ENCODE peak calls at places on chromosome 13, in seven cellular contexts. N is neuronal stem cell, Z is H9, A is HCT116, W is IMR-90, G is MM.1S, P is K562. H is an unnamed sample.

GRCh38 chr13:75670496-75670895 is 34.4 kb downstream of the LMO7 start:
- DNase-seq in N (no peak), Z (no peak), A (no peak), W (peak), G (no peak), P (no peak), H (no peak)

GRCh38 chr13:102914629-102914935 is 68.8 kb downstream of the ERCC5 start:
- DNase-seq in N (no peak), Z (no peak), A (no peak), W (no peak), G (no peak), P (no peak), H (no peak)

GRCh38 chr13:42258747-42259146 is 13.2 kb upstream of the AKAP11 start:
- DNase-seq in N (no peak), Z (peak), A (no peak), W (no peak), G (no peak), P (peak), H (no peak)

GRCh38 chr13:90414691-90415596 is 932.5 kb upstream of the MIR17HG start:
- DNase-seq in N (no peak), Z (no peak), A (peak), W (peak), G (no peak), P (no peak), H (no peak)

GRCh38 chr13:73859841-73860240 is 274.4 kb downstream of the KLF12 start:
- DNase-seq in N (no peak), Z (no peak), A (no peak), W (no peak), G (no peak), P (no peak), H (peak)

GRCh38 chr13:56352356-56352755 is 788.4 kb upstream of the PRR20A start:
- DNase-seq in N (no peak), Z (no peak), A (no peak), W (no peak), G (no peak), P (no peak), H (no peak)

GRCh38 chr13:25170554-25171107 is 1.5 kb downstream of the AMER2 start:
- DNase-seq in N (no peak), Z (no peak), A (no peak), W (no peak), G (no peak), P (no peak), H (no peak)

GRCh38 chr13:54185785-54186184 is 1157.2 kb downstream of the OLFM4 start:
- DNase-seq in N (peak), Z (peak), A (no peak), W (no peak), G (no peak), P (no peak), H (peak)

GRCh38 chr13:113123226-113124150 is 889 bp downstream of the F10 start:
- DNase-seq in N (no peak), Z (peak), A (no peak), W (no peak), G (no peak), P (peak), H (peak)

GRCh38 chr13:30735025-30735967 is at the start of gene ALOX5AP:
- DNase-seq in N (no peak), Z (no peak), A (no peak), W (no peak), G (peak), P (no peak), H (peak)

GRCh38 chr13:112747256-112747655 is 57.4 kb downstream of the ATP11A start:
- DNase-seq in N (no peak), Z (no peak), A (no peak), W (no peak), G (no peak), P (no peak), H (no peak)

GRCh38 chr13:42883142-42883541 is 101.8 kb downstream of the FAM216B start:
- DNase-seq in N (no peak), Z (no peak), A (no peak), W (no peak), G (no peak), P (no peak), H (no peak)

GRCh38 chr13:50158385-50159165 is 143.3 kb downstream of the KCNRG start:
- DNase-seq in N (no peak), Z (no peak), A (no peak), W (no peak), G (no peak), P (no peak), H (no peak)

GRCh38 chr13:32022292-32022691 is 9.3 kb upstream of the FRY start:
- DNase-seq in N (no peak), Z (no peak), A (no peak), W (no peak), G (no peak), P (no peak), H (no peak)

GRCh38 chr13:31964168-31964567 is 67.4 kb upstream of the FRY start:
- DNase-seq in N (no peak), Z (no peak), A (no peak), W (no peak), G (no peak), P (no peak), H (no peak)

GRCh38 chr13:29886446-29886845 is 36.0 kb upstream of the UBL3 start:
- DNase-seq in N (no peak), Z (no peak), A (no peak), W (no peak), G (no peak), P (no peak), H (no peak)

GRCh38 chr13:80338781-80339577 is 1.9 kb downstream of the SPRY2 start:
- DNase-seq in N (peak), Z (peak), A (no peak), W (peak), G (no peak), P (peak), H (no peak)

GRCh38 chr13:24063281-24063851 is 97.2 kb upstream of the SPATA13 start:
- DNase-seq in N (no peak), Z (no peak), A (no peak), W (no peak), G (no peak), P (no peak), H (no peak)

GRCh38 chr13:72782717-72783116 is 784 bp downstream of the PIBF1 start:
- DNase-seq in N (no peak), Z (no peak), A (no peak), W (peak), G (no peak), P (no peak), H (peak)

GRCh38 chr13:59743195-59743594 is 420.5 kb downstream of the DIAPH3 start:
- DNase-seq in N (no peak), Z (no peak), A (no peak), W (peak), G (no peak), P (no peak), H (no peak)

GRCh38 chr13:73765651-73766384 is 368.4 kb downstream of the KLF12 start:
- DNase-seq in N (peak), Z (peak), A (no peak), W (peak), G (no peak), P (no peak), H (no peak)

GRCh38 chr13:61777281-61777680 is 361.6 kb upstream of the PCDH20 start:
- DNase-seq in N (no peak), Z (no peak), A (no peak), W (no peak), G (no peak), P (no peak), H (no peak)

GRCh38 chr13:102286326-102286725 is 115.5 kb downstream of the FGF14 start:
- DNase-seq in N (no peak), Z (no peak), A (no peak), W (peak), G (no peak), P (no peak), H (no peak)

GRCh38 chr13:94967183-94968039 is 255.1 kb upstream of the SOX21 start:
- DNase-seq in N (peak), Z (peak), A (no peak), W (no peak), G (peak), P (no peak), H (no peak)

GRCh38 chr13:94966380-94966779 is 254.0 kb upstream of the SOX21 start:
- DNase-seq in N (no peak), Z (no peak), A (no peak), W (no peak), G (no peak), P (no peak), H (no peak)

GRCh38 chr13:94972262-94972661 is 259.9 kb upstream of the SOX21 start:
- DNase-seq in N (no peak), Z (no peak), A (no peak), W (no peak), G (no peak), P (no peak), H (no peak)

GRCh38 chr13:94968040-94968756 is 255.9 kb upstream of the SOX21 start:
- DNase-seq in N (peak), Z (peak), A (no peak), W (no peak), G (no peak), P (no peak), H (no peak)

DNA sequence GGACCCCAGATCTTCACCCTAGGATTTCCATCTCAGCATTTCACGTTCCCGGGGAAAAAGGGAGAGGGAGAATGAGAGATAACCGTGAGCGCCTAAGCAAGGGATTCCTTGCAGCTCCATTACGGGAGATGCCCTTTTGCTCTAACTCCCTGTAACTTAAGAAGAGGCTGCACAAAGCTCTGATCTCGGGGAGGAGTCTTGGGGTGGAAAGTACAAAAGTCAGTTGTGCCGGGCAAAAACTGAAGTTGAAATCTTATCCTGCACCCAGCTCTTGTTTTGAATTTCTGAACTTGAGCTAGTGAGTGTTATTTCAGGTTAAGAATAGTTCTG is 256.4 kb upstream of the SOX21 start:
- DNase-seq in N (peak), Z (no peak), A (no peak), W (no peak), G (no peak), P (no peak), H (no peak)
- H2AFZ ChIP-seq in N (peak), Z (peak), A (no peak), W (peak), G (no peak), P (no peak), H (no peak)

GRCh38 chr13:98743377-98743776 is 9.1 kb downstream of the SLC15A1 start:
- DNase-seq in N (no peak), Z (no peak), A (no peak), W (no peak), G (no peak), P (no peak), H (no peak)
- H3K9ac ChIP-seq in N (no peak), Z (no peak), A (no peak), W (no peak), G (no peak), P (no peak), H (no peak)

GRCh38 chr13:20349564-20350379 is 117.7 kb upstream of the GJB6 start:
- DNase-seq in N (no peak), Z (no peak), A (no peak), W (no peak), G (no peak), P (no peak), H (peak)

GRCh38 chr13:20353973-20354372 is 121.9 kb upstream of the GJB6 start:
- DNase-seq in N (no peak), Z (no peak), A (no peak), W (peak), G (no peak), P (no peak), H (peak)

GRCh38 chr13:20350819-20351218 is 118.7 kb upstream of the GJB6 start:
- DNase-seq in N (no peak), Z (no peak), A (no peak), W (no peak), G (no peak), P (no peak), H (peak)

GRCh38 chr13:20350380-20350763 is 118.3 kb upstream of the GJB6 start:
- DNase-seq in N (no peak), Z (no peak), A (no peak), W (no peak), G (no peak), P (no peak), H (no peak)

DNA sequence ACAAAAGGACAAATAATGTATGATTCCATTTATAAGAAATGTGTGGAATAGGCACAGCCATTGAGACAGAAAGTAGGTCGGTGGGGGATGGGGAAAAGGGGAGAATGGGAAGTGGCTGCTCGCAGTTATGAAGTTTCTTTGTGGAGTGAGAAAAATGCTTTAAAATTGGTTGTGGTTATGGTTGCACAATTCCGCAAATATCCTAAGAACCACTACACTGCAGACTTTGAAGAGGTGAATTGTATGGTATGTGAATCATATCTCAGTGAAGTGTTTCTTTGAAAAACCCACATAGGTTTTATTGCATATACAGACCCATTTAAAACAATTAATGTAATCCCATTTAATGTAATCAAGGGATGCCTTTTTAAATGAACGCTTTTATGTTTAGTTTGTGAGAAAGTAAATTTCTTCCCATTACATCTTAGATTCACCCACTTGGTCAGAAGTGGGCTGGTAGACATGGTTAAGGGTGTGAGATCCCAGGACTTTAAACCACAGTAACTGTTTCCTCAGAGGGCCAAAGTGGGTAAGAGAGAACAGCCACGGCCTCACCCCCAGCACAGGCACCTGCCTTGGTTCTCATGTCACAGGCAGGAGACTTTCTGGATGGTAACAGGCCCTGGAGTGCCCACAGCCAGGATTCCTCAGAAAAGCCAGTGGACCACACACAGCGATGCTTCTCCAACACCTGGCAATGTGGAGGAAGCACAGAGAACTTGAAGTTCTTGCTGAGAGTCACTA is 119.3 kb upstream of the GJB6 start:
- DNase-seq in N (no peak), Z (no peak), A (no peak), W (peak), G (no peak), P (no peak), H (peak)
- H2AFZ ChIP-seq in N (no peak), Z (no peak), A (no peak), W (no peak), G (no peak), P (no peak), H (no peak)

GRCh38 chr13:45333251-45333972 is 7.6 kb downstream of the TPT1 start:
- DNase-seq in N (no peak), Z (no peak), A (no peak), W (no peak), G (no peak), P (no peak), H (no peak)

GRCh38 chr13:45332831-45333219 is 8.2 kb downstream of the TPT1 start:
- DNase-seq in N (no peak), Z (no peak), A (no peak), W (no peak), G (no peak), P (no peak), H (no peak)

GRCh38 chr13:45333973-45334922 is 6.7 kb downstream of the TPT1 start:
- DNase-seq in N (no peak), Z (no peak), A (no peak), W (peak), G (no peak), P (no peak), H (peak)

GRCh38 chr13:45331123-45331619 is 9.8 kb downstream of the TPT1 start:
- DNase-seq in N (no peak), Z (no peak), A (no peak), W (no peak), G (no peak), P (no peak), H (peak)

DNA sequence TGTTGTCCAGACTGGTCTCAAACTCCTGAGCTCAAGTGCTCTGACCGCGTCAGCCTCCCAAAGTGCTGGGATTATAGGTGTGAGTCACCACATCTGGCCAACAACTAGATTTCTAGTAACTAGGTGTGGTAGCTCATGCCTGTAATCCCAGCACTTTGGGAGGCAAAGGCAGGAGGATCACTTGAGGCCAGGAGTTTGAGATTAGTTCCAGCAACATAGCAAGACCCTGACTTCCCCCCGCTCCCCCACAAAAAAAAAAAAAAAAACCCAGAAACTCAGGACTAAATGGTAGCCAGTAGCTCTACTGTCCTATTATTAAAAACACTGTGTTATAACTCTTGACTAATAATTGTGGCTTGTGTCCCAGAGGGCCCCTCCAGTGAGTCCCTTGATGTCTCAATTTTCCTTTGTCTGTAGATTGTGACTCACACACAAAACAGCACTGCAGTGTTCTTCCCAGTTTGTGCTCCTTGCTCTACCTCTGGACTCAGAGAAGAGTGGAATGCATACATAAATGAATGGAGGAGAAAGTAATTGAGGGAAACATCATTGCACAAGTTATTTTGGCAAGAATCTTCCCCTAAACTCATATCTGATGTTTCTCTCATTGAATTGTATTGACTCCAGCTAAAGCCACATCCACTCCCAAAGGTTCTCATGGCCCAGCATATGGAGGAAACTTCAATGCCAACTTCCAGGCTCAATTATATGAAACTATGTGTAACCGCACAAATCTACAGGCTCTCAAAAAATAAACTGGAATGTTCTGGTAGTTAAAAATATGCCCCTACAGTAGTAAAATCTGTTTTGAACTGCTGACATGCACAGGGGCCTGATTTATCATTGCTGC is 8.8 kb downstream of the TPT1 start:
- DNase-seq in N (no peak), Z (no peak), A (peak), W (peak), G (no peak), P (no peak), H (peak)
- H3K9ac ChIP-seq in N (no peak), Z (no peak), A (peak), W (no peak), G (no peak), P (no peak), H (no peak)